ENCODE peak calls at places on chromosome 2, in nine cellular contexts. S, G, N, O, T, P, C, D and J are unnamed samples.

GRCh38 chr2:12074126-12074883 is 327.9 kb downstream of the LPIN1 start:
- DNase-seq in S (no peak), G (no peak), N (no peak), O (no peak), T (no peak), P (no peak), C (peak), D (no peak), J (peak)

GRCh38 chr2:11524470-11524869 is 9.4 kb upstream of the GREB1 start:
- DNase-seq in S (no peak), G (no peak), N (no peak), O (no peak), T (no peak), P (no peak), C (no peak), D (no peak), J (no peak)

GRCh38 chr2:53286336-53286735 is 481.3 kb upstream of the CHAC2 start:
- DNase-seq in S (no peak), G (no peak), N (no peak), O (no peak), T (no peak), P (no peak), C (no peak), D (no peak), J (no peak)

GRCh38 chr2:84827978-84828575 is 52.8 kb downstream of the TRABD2A start:
- DNase-seq in S (no peak), G (no peak), N (no peak), O (no peak), T (no peak), P (no peak), C (no peak), D (no peak), J (no peak)

GRCh38 chr2:241066171-241066892 is 35.8 kb downstream of the MTERF4 start:
- DNase-seq in S (peak), G (no peak), N (no peak), O (no peak), T (no peak), P (no peak), C (no peak), D (no peak), J (no peak)

GRCh38 chr2:23418056-23418455 is 33.1 kb downstream of the KLHL29 start:
- DNase-seq in S (no peak), G (no peak), N (no peak), O (no peak), T (no peak), P (no peak), C (no peak), D (no peak), J (no peak)

GRCh38 chr2:158103358-158104021 is 1.8 kb downstream of the UPP2 start:
- DNase-seq in S (no peak), G (no peak), N (no peak), O (no peak), T (no peak), P (no peak), C (no peak), D (no peak), J (peak)

GRCh38 chr2:199663157-199663556 is 187.8 kb downstream of the FTCDNL1 start:
- DNase-seq in S (no peak), G (no peak), N (no peak), O (no peak), T (no peak), P (no peak), C (no peak), D (no peak), J (no peak)

GRCh38 chr2:215697496-215697895 is 261.6 kb upstream of the FN1 start:
- DNase-seq in S (no peak), G (no peak), N (no peak), O (no peak), T (no peak), P (no peak), C (no peak), D (no peak), J (no peak)

GRCh38 chr2:169452080-169452479 is 27.2 kb upstream of the BBS5 start:
- DNase-seq in S (no peak), G (peak), N (peak), O (no peak), T (no peak), P (no peak), C (no peak), D (no peak), J (peak)

GRCh38 chr2:151852260-151853069 is 24.2 kb upstream of the ARL5A start:
- DNase-seq in S (no peak), G (no peak), N (no peak), O (no peak), T (no peak), P (no peak), C (no peak), D (no peak), J (no peak)

GRCh38 chr2:69082430-69082997 is 69.5 kb downstream of the ANTXR1 start:
- DNase-seq in S (no peak), G (peak), N (peak), O (no peak), T (peak), P (no peak), C (no peak), D (no peak), J (no peak)

GRCh38 chr2:159545080-159545479 is 71.3 kb downstream of the BAZ2B start:
- DNase-seq in S (no peak), G (no peak), N (no peak), O (no peak), T (no peak), P (no peak), C (no peak), D (no peak), J (no peak)

GRCh38 chr2:15732341-15733077 is 140.8 kb downstream of the DDX1 start:
- DNase-seq in S (no peak), G (no peak), N (no peak), O (no peak), T (no peak), P (no peak), C (no peak), D (no peak), J (no peak)

GRCh38 chr2:223760838-223761502 is 76.4 kb downstream of the AP1S3 start:
- DNase-seq in S (no peak), G (no peak), N (peak), O (no peak), T (no peak), P (no peak), C (no peak), D (no peak), J (peak)

GRCh38 chr2:112623913-112624777 is 21.6 kb upstream of the SLC20A1 start:
- DNase-seq in S (peak), G (no peak), N (peak), O (no peak), T (no peak), P (peak), C (no peak), D (no peak), J (no peak)